ENCODE peak calls at places on chromosomes 13 and 19, in seven cellular contexts. G is activated CD8-positive, alpha-beta memory T cell treated with anti-CD3 and anti-CD28 coated beads, Interleukin-2, amount 50 U/mL, for 4 hours; B is Caco-2; Z is anterior cingulate cortex; W is osteocyte; A is ELR; N is stimulated activated CD4-positive, alpha-beta T cell treated with anti-CD3 and anti-CD28 coated beads, Interleukin-12 subunit alpha, Interleukin-12 subunit beta, amount 100 ng/mL, for 24 hours. M is an unnamed sample.

GRCh38 chr13:64959276-64959675 is 2270.9 kb downstream of the PCDH9 start:
- DNase-seq in B (no peak), Z (no peak), G (no peak), A (no peak), N (no peak), W (no peak), M (no peak)

GRCh38 chr19:42420055-42420544 is 7.1 kb downstream of the LIPE start:
- DNase-seq in G (peak), Z (no peak), B (peak), N (peak), A (peak), W (no peak), M (peak)

GRCh38 chr13:97810152-97810551 is 143.3 kb upstream of the IPO5 start:
- DNase-seq in N (no peak), W (no peak), A (peak), G (no peak), Z (no peak), B (peak), M (peak)

GRCh38 chr13:37407156-37407555 is 191.4 kb downstream of the POSTN start:
- DNase-seq in B (no peak), Z (no peak), N (no peak), G (no peak), A (peak), W (no peak), M (no peak)

GRCh38 chr19:52522555-52522954 is 4.9 kb upstream of the ZNF808 start:
- DNase-seq in Z (no peak), A (no peak), G (no peak), B (no peak), W (no peak), N (no peak), M (no peak)

GRCh38 chr19:3224346-3225325 is at the start of gene CELF5:
- DNase-seq in N (peak), Z (peak), B (peak), G (peak), W (no peak), A (peak), M (no peak)

GRCh38 chr13:62250501-62251175 is 835.0 kb upstream of the PCDH20 start:
- DNase-seq in W (no peak), Z (no peak), G (no peak), N (no peak), A (peak), B (no peak), M (no peak)

GRCh38 chr19:50358483-50359431 is 6.7 kb downstream of the NAPSA start:
- DNase-seq in Z (peak), G (peak), W (no peak), A (no peak), B (no peak), N (peak), M (no peak)

GRCh38 chr13:80069374-80069773 is 271.6 kb downstream of the SPRY2 start:
- DNase-seq in A (no peak), N (no peak), W (no peak), B (no peak), G (no peak), Z (no peak), M (no peak)

GRCh38 chr13:28679628-28680027 is 20.7 kb downstream of the POMP start:
- DNase-seq in Z (no peak), B (no peak), A (peak), G (no peak), W (no peak), N (no peak), M (peak)

GRCh38 chr13:91368676-91369425 is 21.4 kb downstream of the MIR17HG start:
- DNase-seq in Z (no peak), A (no peak), B (no peak), N (no peak), W (no peak), G (no peak), M (no peak)

GRCh38 chr13:75505327-75505726 is 23.4 kb upstream of the TBC1D4 start:
- DNase-seq in B (no peak), N (no peak), G (no peak), A (no peak), W (no peak), Z (no peak), M (no peak)

GRCh38 chr13:62278271-62278670 is 862.6 kb upstream of the PCDH20 start:
- DNase-seq in Z (no peak), G (no peak), N (no peak), B (no peak), W (no peak), A (no peak), M (no peak)

GRCh38 chr13:47858042-47858677 is 142.9 kb downstream of the SUCLA2 start:
- DNase-seq in N (no peak), W (peak), Z (no peak), A (no peak), B (no peak), G (no peak), M (peak)

GRCh38 chr19:54329476-54330165 is 9.3 kb downstream of the LILRA4 start:
- DNase-seq in B (no peak), W (no peak), A (no peak), N (no peak), Z (no peak), G (no peak), M (no peak)

GRCh38 chr19:29549105-29550070 is 23.6 kb downstream of the VSTM2B start:
- DNase-seq in N (no peak), B (no peak), Z (no peak), W (no peak), A (no peak), G (no peak), M (no peak)

GRCh38 chr19:12222980-12223630 is 60.2 kb downstream of the ZNF136 start:
- DNase-seq in B (no peak), A (no peak), N (no peak), W (no peak), Z (no peak), G (no peak), M (no peak)

GRCh38 chr19:32453736-32454135 is 48.2 kb downstream of the DPY19L3 start:
- DNase-seq in A (peak), Z (no peak), G (no peak), W (no peak), N (no peak), B (no peak), M (no peak)

GRCh38 chr19:36771275-36772231 is 1.1 kb downstream of the ZNF850 start:
- DNase-seq in W (no peak), A (peak), Z (no peak), N (peak), G (no peak), B (peak), M (peak)

GRCh38 chr19:35549174-35549788 is 3.9 kb downstream of the TMEM147 start:
- DNase-seq in Z (no peak), A (peak), B (peak), W (no peak), G (peak), N (peak), M (peak)

GRCh38 chr13:38239874-38240273 is 109.8 kb upstream of the UFM1 start:
- DNase-seq in Z (no peak), N (no peak), B (no peak), A (no peak), G (no peak), W (no peak), M (no peak)

GRCh38 chr13:32124743-32125142 is 93.2 kb downstream of the FRY start:
- DNase-seq in N (no peak), W (no peak), A (no peak), Z (no peak), G (no peak), B (no peak), M (no peak)